ENCODE peak calls at places on chromosome 22, in eight cellular contexts. J, L, G, V, F, D, I and M are unnamed samples.

GRCh38 chr22:46273432-46274148 is 5.8 kb downstream of the TTC38 start:
- DNase-seq in V (no peak), D (no peak), J (no peak), G (no peak), I (peak), F (peak), L (no peak), M (no peak)

GRCh38 chr22:42330953-42331525 is 60.6 kb upstream of the TCF20 start:
- DNase-seq in L (no peak), G (no peak), I (peak), J (peak), V (no peak), D (no peak), F (peak), M (no peak)

GRCh38 chr22:31911565-31912401 is 32.6 kb upstream of the YWHAH start:
- DNase-seq in D (no peak), I (peak), L (no peak), V (no peak), J (no peak), F (no peak), G (no peak), M (no peak)

GRCh38 chr22:17712441-17712840 is 61.8 kb downstream of the BID start:
- DNase-seq in G (no peak), L (no peak), I (no peak), F (no peak), V (no peak), D (peak), J (no peak), M (no peak)

GRCh38 chr22:22816766-22817410 is 70.7 kb upstream of the IGLL5 start:
- DNase-seq in D (no peak), J (no peak), G (no peak), L (no peak), I (no peak), F (no peak), V (no peak), M (no peak)

GRCh38 chr22:42388130-42388797 is 43.9 kb downstream of the NFAM1 start:
- DNase-seq in I (no peak), J (no peak), L (no peak), G (no peak), F (peak), V (no peak), D (no peak), M (no peak)

GRCh38 chr22:19626666-19627065 is 87.6 kb upstream of the SEPTIN5 start:
- DNase-seq in J (no peak), I (no peak), F (no peak), V (no peak), D (no peak), G (no peak), L (no peak), M (no peak)

GRCh38 chr22:46753360-46753759 is 9.1 kb upstream of the TBC1D22A start:
- DNase-seq in V (no peak), G (no peak), J (no peak), D (no peak), F (no peak), I (no peak), L (no peak), M (no peak)

GRCh38 chr22:23180301-23180892 is at the start of gene BCR:
- DNase-seq in G (peak), I (peak), V (peak), F (peak), D (no peak), L (peak), J (peak), M (peak)

GRCh38 chr22:32661296-32661695 is 140.2 kb upstream of the TIMP3 start:
- DNase-seq in L (peak), V (no peak), I (no peak), J (peak), F (no peak), G (no peak), D (peak), M (no peak)

GRCh38 chr22:45830531-45831245 is 146.3 kb downstream of the WNT7B start:
- DNase-seq in V (no peak), J (peak), F (no peak), L (no peak), I (no peak), G (no peak), D (peak), M (no peak)

GRCh38 chr22:49163258-49163959 is 664.3 kb downstream of the BRD1 start:
- DNase-seq in D (no peak), L (no peak), J (no peak), V (no peak), I (peak), G (no peak), F (no peak), M (no peak)

GRCh38 chr22:39546064-39546365 is 13.5 kb upstream of the RPS19BP1 start:
- DNase-seq in G (no peak), I (no peak), V (no peak), L (no peak), F (no peak), J (no peak), D (no peak), M (no peak)

GRCh38 chr22:46027219-46028068 is 50.5 kb upstream of the WNT7B start:
- DNase-seq in J (no peak), L (peak), D (no peak), G (no peak), F (no peak), I (peak), V (no peak), M (no peak)

GRCh38 chr22:45600791-45601730 is 70.6 kb upstream of the ATXN10 start:
- DNase-seq in F (no peak), G (no peak), J (no peak), L (no peak), D (no peak), I (peak), V (no peak), M (no peak)

GRCh38 chr22:47634342-47634741 is 871.9 kb downstream of the TBC1D22A start:
- DNase-seq in D (no peak), V (no peak), I (no peak), G (no peak), F (no peak), L (no peak), J (no peak), M (no peak)

GRCh38 chr22:32799516-32799915 is 2.0 kb upstream of the TIMP3 start:
- DNase-seq in J (no peak), D (no peak), G (no peak), V (no peak), F (no peak), L (no peak), I (no peak), M (no peak)

GRCh38 chr22:48049116-48049515 is 1286.7 kb downstream of the TBC1D22A start:
- DNase-seq in I (no peak), F (no peak), V (no peak), L (no peak), J (no peak), D (no peak), G (no peak), M (no peak)

GRCh38 chr22:37604875-37605274 is 3.8 kb upstream of the GGA1 start:
- DNase-seq in L (no peak), V (peak), D (no peak), G (no peak), I (no peak), F (no peak), J (no peak), M (no peak)

GRCh38 chr22:39024923-39025322 is 4.0 kb downstream of the APOBEC3D start:
- DNase-seq in I (no peak), J (no peak), L (no peak), D (no peak), F (no peak), G (no peak), V (no peak), M (no peak)

GRCh38 chr22:19199479-19199878 is 20.9 kb upstream of the SLC25A1 start:
- DNase-seq in G (no peak), F (no peak), L (no peak), V (no peak), D (no peak), I (no peak), J (no peak), M (no peak)

GRCh38 chr22:33577862-33578411 is 342.3 kb downstream of the LARGE1 start:
- DNase-seq in I (no peak), D (no peak), J (no peak), F (no peak), L (no peak), G (no peak), V (no peak), M (no peak)

GRCh38 chr22:47164514-47165337 is 402.3 kb downstream of the TBC1D22A start:
- DNase-seq in D (no peak), J (no peak), L (peak), G (no peak), I (peak), V (no peak), F (peak), M (peak)

GRCh38 chr22:43142881-43143562 is at the start of gene MCAT:
- DNase-seq in F (peak), G (peak), J (peak), L (peak), D (peak), I (peak), V (peak), M (peak)

GRCh38 chr22:40323681-40324083 is 22.6 kb upstream of the ADSL start:
- DNase-seq in I (no peak), F (no peak), D (no peak), V (no peak), J (no peak), G (no peak), L (no peak), M (no peak)

GRCh38 chr22:41263704-41264103 is 22.3 kb downstream of the RANGAP1 start:
- DNase-seq in I (no peak), L (no peak), V (no peak), D (no peak), F (no peak), J (peak), G (no peak), M (no peak)

GRCh38 chr22:28299760-28300159 is 379.9 kb downstream of the TTC28 start:
- DNase-seq in J (no peak), F (no peak), L (peak), V (no peak), I (no peak), G (no peak), D (no peak), M (no peak)

GRCh38 chr22:42635531-42635930 is 4.9 kb downstream of the ATP5MGL start:
- DNase-seq in J (peak), G (no peak), I (peak), D (peak), L (peak), V (no peak), F (no peak), M (no peak)

GRCh38 chr22:25350551-25350971 is 131.1 kb downstream of the CRYBB2 start:
- DNase-seq in F (no peak), G (no peak), D (no peak), V (no peak), L (no peak), J (no peak), I (no peak), M (no peak)

GRCh38 chr22:27258773-27259172 is 542.8 kb downstream of the MN1 start:
- DNase-seq in L (no peak), V (no peak), J (no peak), I (no peak), G (no peak), F (no peak), D (no peak), M (peak)

GRCh38 chr22:22159384-22159783 is 85.2 kb upstream of the VPREB1 start:
- DNase-seq in G (no peak), F (no peak), I (no peak), J (no peak), D (no peak), V (no peak), L (no peak), M (no peak)

GRCh38 chr22:27596133-27596905 is 205.2 kb downstream of the MN1 start:
- DNase-seq in D (no peak), I (no peak), L (no peak), G (no peak), J (no peak), V (no peak), F (no peak), M (no peak)

GRCh38 chr22:37454857-37455686 is 27.8 kb upstream of the ELFN2 start:
- DNase-seq in D (peak), L (no peak), J (peak), G (no peak), V (no peak), F (no peak), I (no peak), M (no peak)

GRCh38 chr22:44184006-44184405 is 3.3 kb downstream of the PARVG start:
- DNase-seq in J (no peak), V (no peak), L (no peak), D (no peak), F (no peak), G (no peak), I (no peak), M (no peak)

GRCh38 chr22:44187652-44188230 is 7.0 kb downstream of the PARVG start:
- DNase-seq in J (no peak), V (no peak), I (no peak), G (no peak), F (no peak), D (no peak), L (no peak), M (no peak)

GRCh38 chr22:44186737-44187136 is 6.0 kb downstream of the PARVG start:
- DNase-seq in V (no peak), L (no peak), D (no peak), I (no peak), F (no peak), J (no peak), G (no peak), M (no peak)

GRCh38 chr22:44185237-44186120 is 4.8 kb downstream of the PARVG start:
- DNase-seq in G (no peak), L (no peak), J (no peak), D (no peak), V (no peak), F (peak), I (peak), M (no peak)

GRCh38 chr22:44186121-44186510 is 5.4 kb downstream of the PARVG start:
- DNase-seq in J (no peak), F (peak), V (no peak), I (no peak), D (no peak), L (no peak), G (no peak), M (no peak)
- TF ChIP-seq CTCF in J (no peak), F (no peak), V (no peak), I (no peak), D (no peak), L (no peak), G (no peak), M (no peak)

GRCh38 chr22:35923026-35923425 is 105.6 kb downstream of the RBFOX2 start:
- DNase-seq in J (no peak), L (no peak), V (no peak), G (no peak), I (no peak), F (no peak), D (no peak), M (no peak)
- TF ChIP-seq CTCF in J (no peak), L (no peak), V (no peak), G (no peak), I (no peak), F (no peak), D (no peak), M (no peak)

DNA sequence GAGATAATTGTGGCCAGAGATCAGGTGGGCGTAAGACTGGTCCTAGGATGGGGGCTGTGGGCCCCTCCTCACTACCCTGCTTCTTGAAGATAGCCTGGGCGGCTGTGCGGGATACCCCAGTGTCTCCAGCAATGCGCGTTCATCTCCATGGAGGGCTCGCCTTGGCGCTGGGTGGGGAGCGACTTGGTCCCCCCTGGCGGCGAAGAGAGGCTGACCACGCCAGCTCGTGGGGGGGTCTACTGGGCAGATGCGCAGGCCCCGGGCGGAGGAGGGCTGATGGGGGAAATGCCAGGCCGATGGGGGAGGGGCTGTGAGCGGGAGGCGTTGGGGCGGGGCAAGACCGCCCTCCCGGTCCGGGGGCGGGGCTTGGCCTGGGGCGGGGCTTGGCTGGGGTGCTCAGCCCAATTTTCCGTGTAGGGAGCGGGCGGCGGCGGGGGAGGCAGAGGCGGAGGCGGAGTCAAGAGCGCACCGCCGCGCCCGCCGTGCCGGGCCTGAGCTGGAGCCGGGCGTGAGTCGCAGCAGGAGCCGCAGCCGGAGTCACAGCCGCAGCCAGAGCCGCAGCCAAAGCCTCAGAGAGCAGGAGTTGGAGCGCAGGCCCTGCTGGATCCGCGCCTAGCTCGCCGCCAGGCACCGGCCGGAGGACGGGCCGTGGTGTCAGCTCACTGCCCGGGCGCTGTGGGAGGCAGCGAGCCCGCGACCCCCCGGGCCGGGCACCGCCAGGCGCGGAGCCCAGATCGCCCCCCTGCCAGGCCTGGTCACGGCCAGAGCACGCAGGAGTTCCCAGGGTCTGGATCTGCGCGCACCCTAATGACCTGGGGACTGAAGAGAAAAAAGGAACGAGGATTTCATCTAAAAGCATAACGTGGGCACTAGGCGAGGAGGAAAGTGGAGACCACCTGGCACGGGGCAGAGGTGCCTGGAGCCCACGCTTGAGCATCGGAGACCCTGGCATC is at the start of gene SLC35E4:
- DNase-seq in L (peak), G (peak), F (peak), I (peak), J (peak), V (peak), D (peak), M (peak)
- TF ChIP-seq CTCF in L (peak), G (peak), F (no peak), I (peak), J (peak), V (no peak), D (peak), M (no peak)

GRCh38 chr22:50245214-50246072 is 620 bp upstream of the TUBGCP6 start:
- DNase-seq in J (no peak), D (no peak), F (no peak), V (no peak), G (no peak), I (no peak), L (no peak), M (no peak)

GRCh38 chr22:50242406-50242949 is 2.3 kb downstream of the TUBGCP6 start:
- DNase-seq in G (no peak), L (no peak), I (no peak), D (no peak), V (no peak), J (no peak), F (no peak), M (no peak)

GRCh38 chr22:50243704-50244419 is 961 bp downstream of the TUBGCP6 start:
- DNase-seq in L (no peak), I (no peak), V (no peak), J (no peak), F (no peak), G (no peak), D (no peak), M (no peak)

GRCh38 chr22:50246242-50247175 is 1.7 kb upstream of the TUBGCP6 start:
- DNase-seq in I (no peak), L (no peak), G (no peak), F (no peak), D (no peak), J (no peak), V (no peak), M (no peak)

DNA sequence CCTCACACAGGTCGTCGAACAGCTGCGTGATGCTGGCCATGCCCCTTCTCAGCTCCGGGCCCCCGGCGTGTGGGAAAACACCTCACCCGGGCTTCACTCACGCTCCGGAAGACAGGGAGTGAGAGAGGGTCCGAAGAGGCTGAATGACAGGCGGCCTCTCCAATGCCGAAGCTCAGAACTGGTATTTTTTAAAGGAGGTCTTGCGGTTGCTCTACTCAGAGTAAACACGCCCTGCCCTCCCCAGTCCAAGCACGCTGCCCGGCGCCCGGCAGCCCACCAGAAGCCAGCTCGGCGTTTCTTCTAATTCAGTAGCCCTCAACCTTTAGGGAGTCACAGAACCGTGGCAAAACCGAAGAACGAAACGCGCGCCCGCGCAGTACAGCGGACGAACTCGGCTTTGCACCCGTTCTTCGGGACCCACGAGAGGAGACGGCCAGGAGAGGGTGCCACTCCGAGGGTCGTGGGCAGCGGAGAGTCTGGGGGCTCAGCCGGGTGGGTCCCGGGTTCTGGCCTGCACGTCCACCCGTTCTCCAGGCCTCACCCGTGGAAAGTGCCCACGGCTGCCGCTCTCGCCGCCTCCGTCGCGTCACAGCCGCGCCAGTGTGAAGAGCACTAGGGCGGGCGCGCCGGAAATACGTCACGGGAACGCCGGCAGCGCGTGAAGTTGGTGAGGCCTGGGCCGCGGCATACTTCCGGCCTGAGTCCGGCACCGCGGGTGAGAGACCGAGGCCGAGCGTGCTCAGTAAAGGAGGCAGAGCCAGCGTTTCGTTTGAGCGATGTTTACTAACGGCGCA is at the start of gene TUBGCP6:
- DNase-seq in F (peak), D (peak), V (peak), L (peak), I (peak), G (peak), J (peak), M (peak)
- TF ChIP-seq CTCF in F (peak), D (peak), V (peak), L (peak), I (peak), G (no peak), J (no peak), M (no peak)

DNA sequence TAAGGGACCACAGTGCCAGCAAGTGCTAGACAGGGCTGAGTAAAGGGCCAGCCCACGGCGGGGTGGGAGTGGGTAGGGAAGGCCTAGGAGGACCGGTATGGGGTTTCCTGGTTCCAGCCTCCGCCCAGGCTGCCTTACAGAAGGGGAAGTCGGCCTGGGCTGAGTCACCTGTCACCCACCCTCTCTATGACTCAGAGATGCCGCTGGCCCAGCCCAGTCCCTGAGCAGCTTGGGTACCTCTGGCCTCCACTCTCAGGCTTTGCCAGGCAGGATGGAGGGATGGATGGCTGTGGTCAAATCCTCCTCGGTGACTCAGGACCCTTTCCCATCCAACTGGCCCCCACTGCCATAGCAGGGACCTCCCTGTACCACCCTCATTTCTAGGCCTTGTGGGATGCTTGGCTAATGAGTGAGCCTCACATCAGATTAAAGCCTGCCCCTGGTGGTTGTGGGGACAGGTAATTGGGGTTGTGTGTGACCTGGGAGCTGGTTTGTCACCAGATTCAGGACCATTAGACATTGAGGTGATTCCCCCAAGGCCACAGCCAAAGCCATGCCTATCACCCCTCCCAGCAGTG is 13.9 kb downstream of the SLC35E4 start:
- DNase-seq in J (peak), F (no peak), I (peak), L (peak), D (peak), G (peak), V (no peak), M (no peak)
- TF ChIP-seq CTCF in J (no peak), F (no peak), I (no peak), L (no peak), D (peak), G (no peak), V (no peak), M (no peak)

GRCh38 chr22:20771918-20772625 is 1.8 kb upstream of the SERPIND1 start:
- DNase-seq in V (no peak), F (peak), D (no peak), L (no peak), J (no peak), I (no peak), G (no peak), M (peak)
- TF ChIP-seq CTCF in V (no peak), F (peak), D (peak), L (no peak), J (no peak), I (no peak), G (no peak), M (no peak)